ENCODE peak calls at places on chromosome 18, in eight cellular contexts. G is fibroblast of villous mesenchyme, X is psoas muscle, Z is A673, V is astrocyte of the spinal cord, C is lower leg skin, O is transverse colon, I is type B pancreatic cell. Q is an unnamed sample.

GRCh38 chr18:10927290-10927979 is 221.9 kb downstream of the PIEZO2 start:
- DNase-seq in G (peak), X (no peak), Z (peak), V (peak), C (no peak), O (no peak), I (no peak), Q (peak)

GRCh38 chr18:56200381-56200831 is 438.0 kb downstream of the TXNL1 start:
- DNase-seq in G (peak), X (no peak), Z (no peak), V (peak), C (no peak), O (no peak), I (no peak), Q (peak)

GRCh38 chr18:923144-923543 is 18.5 kb downstream of the ADCYAP1 start:
- DNase-seq in G (no peak), X (no peak), Z (no peak), V (no peak), C (no peak), O (no peak), I (no peak), Q (no peak)

GRCh38 chr18:5584751-5585417 is 41.1 kb upstream of the EPB41L3 start:
- DNase-seq in G (no peak), X (no peak), Z (peak), V (peak), C (no peak), O (no peak), I (no peak), Q (no peak)

GRCh38 chr18:68583685-68584084 is 131.2 kb downstream of the TMX3 start:
- DNase-seq in G (no peak), X (no peak), Z (no peak), V (no peak), C (no peak), O (no peak), I (no peak), Q (no peak)

GRCh38 chr18:61824733-61825363 is 68.0 kb downstream of the RNF152 start:
- DNase-seq in G (peak), X (no peak), Z (no peak), V (peak), C (no peak), O (no peak), I (no peak), Q (no peak)

GRCh38 chr18:62341423-62341920 is 16.4 kb downstream of the TNFRSF11A start:
- DNase-seq in G (no peak), X (no peak), Z (no peak), V (no peak), C (no peak), O (no peak), I (no peak), Q (no peak)

GRCh38 chr18:40868110-40868858 is 1086.8 kb upstream of the PIK3C3 start:
- DNase-seq in G (peak), X (no peak), Z (no peak), V (peak), C (no peak), O (no peak), I (no peak), Q (no peak)

GRCh38 chr18:45739848-45740247 is 15.9 kb downstream of the SLC14A1 start:
- DNase-seq in G (no peak), X (no peak), Z (no peak), V (no peak), C (no peak), O (no peak), I (no peak), Q (no peak)

GRCh38 chr18:2905802-2906521 is 59.2 kb downstream of the EMILIN2 start:
- DNase-seq in G (peak), X (peak), Z (peak), V (no peak), C (peak), O (peak), I (no peak), Q (peak)

GRCh38 chr18:78892721-78893120 is 86.9 kb upstream of the SALL3 start:
- DNase-seq in G (no peak), X (no peak), Z (no peak), V (no peak), C (no peak), O (no peak), I (no peak), Q (no peak)

GRCh38 chr18:77000527-77000926 is 132.1 kb downstream of the MBP start:
- DNase-seq in G (peak), X (peak), Z (peak), V (peak), C (no peak), O (peak), I (no peak), Q (no peak)

GRCh38 chr18:43847164-43848091 is 570.1 kb upstream of the SYT4 start:
- DNase-seq in G (peak), X (no peak), Z (peak), V (peak), C (no peak), O (no peak), I (no peak), Q (peak)

GRCh38 chr18:26566874-26567273 is 18.5 kb upstream of the KCTD1 start:
- DNase-seq in G (no peak), X (no peak), Z (no peak), V (no peak), C (no peak), O (no peak), I (no peak), Q (peak)

GRCh38 chr18:23972416-23972815 is 42.1 kb upstream of the TTC39C start:
- DNase-seq in G (peak), X (no peak), Z (no peak), V (no peak), C (no peak), O (no peak), I (no peak), Q (no peak)

GRCh38 chr18:58174285-58174684 is 130.3 kb downstream of the NEDD4L start:
- DNase-seq in G (no peak), X (no peak), Z (no peak), V (no peak), C (no peak), O (no peak), I (no peak), Q (no peak)
- TF ChIP-seq CTCF in G (no peak), X (no peak), Z (no peak), V (no peak), C (no peak), O (no peak), I (no peak), Q (no peak)

DNA sequence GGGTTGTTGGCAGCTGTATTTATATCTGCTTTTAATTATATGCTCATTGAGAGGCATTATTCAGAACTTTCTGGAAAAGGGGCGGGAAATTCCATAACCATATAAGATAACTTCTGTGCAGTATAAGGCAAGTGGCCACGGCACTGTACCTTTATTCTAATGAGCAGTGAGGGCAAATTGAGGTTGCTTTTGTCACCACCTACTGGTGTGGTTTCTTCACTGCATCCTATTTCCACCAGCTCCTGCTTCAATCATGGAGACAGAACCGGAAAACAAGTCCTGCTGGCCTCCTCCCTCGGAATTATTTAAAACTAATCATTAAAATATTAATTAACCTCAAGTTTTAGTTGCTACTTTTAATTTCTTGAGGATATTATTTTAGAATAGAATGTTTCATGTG is 759.4 kb downstream of the CBLN2 start:
- DNase-seq in G (no peak), X (no peak), Z (peak), V (no peak), C (no peak), O (no peak), I (no peak), Q (no peak)
- TF ChIP-seq CTCF in G (no peak), X (no peak), Z (peak), V (peak), C (no peak), O (peak), I (peak), Q (no peak)

DNA sequence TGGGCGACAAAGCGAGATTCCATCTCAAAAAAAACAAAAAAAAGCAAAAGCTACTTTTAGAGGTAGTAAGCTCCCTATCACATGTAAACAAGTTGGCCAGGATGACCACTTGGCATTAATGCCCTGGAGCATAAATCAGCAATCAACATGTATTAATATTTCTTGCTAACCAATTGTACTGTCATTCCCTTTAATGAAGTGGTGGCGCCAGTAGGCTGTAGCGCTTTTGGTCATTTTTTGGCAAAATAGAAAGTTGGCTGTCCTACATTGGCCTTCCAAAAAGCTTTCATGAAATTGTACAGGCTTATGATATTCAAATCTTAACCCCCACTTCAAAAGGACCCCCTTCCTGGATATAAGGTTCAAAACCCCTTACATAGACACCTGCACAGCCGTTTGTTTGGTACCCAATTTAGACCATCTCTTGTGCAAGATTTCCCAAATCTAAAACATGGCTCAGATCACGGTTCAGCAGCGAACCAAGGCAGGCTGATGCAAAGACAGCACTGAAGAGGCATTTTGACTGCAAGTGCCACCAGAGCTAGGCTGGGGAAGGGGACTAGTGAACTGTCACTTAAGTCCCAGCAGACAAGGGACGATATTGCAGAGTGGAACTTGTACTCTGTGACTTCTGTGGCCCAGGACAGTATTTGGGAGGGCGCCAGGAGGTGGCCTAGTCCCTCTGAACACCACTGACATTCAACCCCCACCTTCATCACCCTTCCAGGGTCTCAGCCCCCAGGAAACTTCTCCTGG is 31.9 kb downstream of the SMAD7 start:
- DNase-seq in G (no peak), X (no peak), Z (no peak), V (no peak), C (no peak), O (no peak), I (no peak), Q (peak)
- TF ChIP-seq CTCF in G (no peak), X (no peak), Z (no peak), V (no peak), C (no peak), O (no peak), I (no peak), Q (no peak)

GRCh38 chr18:49949991-49950395 is 136.7 kb upstream of the ACAA2 start:
- DNase-seq in G (no peak), X (no peak), Z (no peak), V (no peak), C (no peak), O (no peak), I (no peak), Q (no peak)

GRCh38 chr18:49948975-49949374 is 135.6 kb upstream of the ACAA2 start:
- DNase-seq in G (no peak), X (no peak), Z (no peak), V (no peak), C (no peak), O (no peak), I (no peak), Q (no peak)

DNA sequence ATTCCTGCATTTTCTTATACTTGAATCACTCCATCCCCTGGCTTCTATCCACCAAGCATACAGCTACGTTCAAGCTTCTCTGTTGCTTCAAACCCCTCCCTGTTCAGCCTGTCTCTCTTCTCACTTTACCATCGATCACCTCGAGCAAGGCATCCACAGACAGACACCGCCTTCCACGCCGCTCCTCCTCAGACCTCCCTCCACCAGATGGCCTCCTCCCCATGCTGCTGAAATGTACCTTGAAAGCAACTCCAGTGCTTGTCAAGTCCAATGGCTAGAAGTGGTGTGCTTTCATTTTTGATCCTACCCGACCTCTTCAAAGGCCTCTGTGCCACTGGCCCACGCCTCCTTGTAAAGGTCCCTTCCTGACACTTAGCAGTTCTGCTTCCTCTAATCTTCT is 131.3 kb upstream of the ACAA2 start:
- DNase-seq in G (peak), X (peak), Z (no peak), V (no peak), C (no peak), O (no peak), I (no peak), Q (no peak)
- TF ChIP-seq CTCF in G (peak), X (peak), Z (no peak), V (peak), C (no peak), O (no peak), I (no peak), Q (no peak)

GRCh38 chr18:13611058-13611615 is 115.2 kb downstream of the FAM210A start:
- DNase-seq in G (peak), X (peak), Z (peak), V (peak), C (no peak), O (peak), I (no peak), Q (peak)
- TF ChIP-seq CTCF in G (no peak), X (no peak), Z (no peak), V (no peak), C (no peak), O (no peak), I (no peak), Q (no peak)

GRCh38 chr18:65439184-65439583 is 311.6 kb upstream of the CDH7 start:
- DNase-seq in G (peak), X (no peak), Z (peak), V (peak), C (no peak), O (no peak), I (no peak), Q (no peak)

GRCh38 chr18:65435529-65435928 is 315.3 kb upstream of the CDH7 start:
- DNase-seq in G (no peak), X (no peak), Z (no peak), V (no peak), C (no peak), O (no peak), I (no peak), Q (no peak)

DNA sequence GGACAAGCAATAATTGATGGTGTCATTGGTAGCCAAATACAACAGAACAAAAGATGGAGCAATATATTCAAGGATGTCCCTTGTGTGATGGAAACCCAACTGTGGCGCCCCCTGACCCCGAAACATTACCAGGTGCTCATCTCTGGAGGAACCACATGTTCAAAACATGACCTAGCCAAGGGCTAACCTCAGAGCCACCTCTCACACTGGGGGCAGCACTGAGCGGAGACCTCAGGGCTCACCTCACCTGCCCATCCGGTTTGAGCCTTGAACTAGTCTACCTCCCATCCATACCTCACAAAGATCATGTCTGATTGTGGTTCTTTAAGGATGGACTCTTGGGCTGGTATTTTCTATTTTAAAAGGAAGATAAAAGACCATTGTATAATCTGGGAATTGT is 314.4 kb upstream of the CDH7 start:
- DNase-seq in G (no peak), X (no peak), Z (no peak), V (no peak), C (no peak), O (no peak), I (no peak), Q (no peak)
- TF ChIP-seq CTCF in G (no peak), X (no peak), Z (no peak), V (no peak), C (no peak), O (no peak), I (no peak), Q (no peak)

DNA sequence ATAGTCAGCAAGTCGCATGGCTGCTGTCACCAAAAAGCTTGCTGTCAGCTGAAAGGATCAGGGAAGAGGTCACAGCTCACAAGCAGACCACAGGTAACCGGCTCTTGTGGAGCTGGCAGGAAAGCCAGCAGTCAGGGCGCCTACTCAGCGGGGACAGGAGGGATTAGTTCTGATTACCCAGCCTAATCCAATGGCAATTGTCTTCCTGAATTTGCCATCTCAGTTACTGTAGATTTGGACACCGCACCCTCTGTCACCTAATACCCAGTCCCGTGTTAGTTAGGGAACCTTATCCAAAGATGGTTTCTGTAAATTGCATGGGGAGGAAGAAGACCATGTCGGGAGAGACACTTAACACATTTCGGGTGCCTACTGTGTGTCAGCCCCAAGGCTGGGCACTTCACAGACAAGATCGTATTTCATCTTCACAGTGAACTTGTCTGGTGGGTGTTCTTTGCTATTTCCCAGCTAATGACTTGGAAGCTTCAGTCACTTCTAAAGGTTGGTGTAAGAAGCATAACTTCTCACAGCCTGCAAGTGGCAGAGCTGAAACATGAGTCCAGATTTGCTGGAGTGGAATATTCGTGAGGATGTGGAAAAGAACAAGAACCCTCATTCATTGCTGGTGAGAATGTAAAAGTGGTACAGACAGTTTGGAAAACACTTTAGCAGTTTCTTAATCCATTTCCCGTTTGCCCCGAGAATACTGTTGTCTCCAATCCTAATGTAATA is 9.9 kb downstream of the ALPK2 start:
- DNase-seq in G (peak), X (no peak), Z (no peak), V (peak), C (no peak), O (no peak), I (no peak), Q (peak)
- TF ChIP-seq CTCF in G (no peak), X (no peak), Z (no peak), V (no peak), C (no peak), O (no peak), I (no peak), Q (peak)

Q was measured in osteoblast.